ENCODE peak calls at places on chromosomes 6 and 20, in nine cellular contexts. N is aorta, F is foreskin fibroblast, Y is A549, P is heart left ventricle, S is Peyer's patch, V is H7, M is fibroblast of pulmonary artery, J is fibroblast of the aortic adventitia. R is an unnamed sample.

GRCh38 chr6:169095153-169095552 is 158.5 kb downstream of the THBS2 start:
- DNase-seq in V (no peak), F (no peak), J (no peak), Y (no peak), N (no peak), S (no peak), P (no peak), M (no peak), R (no peak)

GRCh38 chr20:64101731-64102621 is 5.4 kb downstream of the NPBWR2 start:
- DNase-seq in M (no peak), J (no peak), S (peak; percentile 77), P (no peak), Y (peak; percentile 41), V (peak; percentile 99), N (peak; percentile 56), F (no peak), R (no peak)

GRCh38 chr6:19921821-19922220 is 84.7 kb downstream of the ID4 start:
- DNase-seq in V (no peak), Y (no peak), M (no peak), S (no peak), N (no peak), F (no peak), J (no peak), P (no peak), R (no peak)

GRCh38 chr6:45718901-45719300 is 296.8 kb downstream of the CLIC5 start:
- DNase-seq in P (no peak), J (peak; percentile 60), Y (no peak), V (no peak), M (no peak), S (no peak), F (peak; percentile 44), N (no peak), R (no peak)

GRCh38 chr6:73394577-73395354 is at the start of gene DDX43:
- DNase-seq in J (peak; percentile 8), P (peak; percentile 53), N (peak; percentile 69), F (no peak), M (peak; percentile 60), Y (no peak), V (peak; percentile 65), S (peak; percentile 62), R (no peak)

GRCh38 chr20:33793011-33793931 is 17.9 kb upstream of the CHMP4B start:
- DNase-seq in Y (no peak), M (peak; percentile 51), V (peak; percentile 45), P (peak; percentile 53), S (no peak), F (no peak), J (peak; percentile 72), N (no peak), R (no peak)

GRCh38 chr20:58482416-58482815 is 32.8 kb downstream of the APCDD1L start:
- DNase-seq in Y (no peak), V (no peak), S (no peak), M (no peak), J (no peak), P (no peak), F (no peak), N (no peak), R (no peak)

GRCh38 chr6:16028966-16029365 is 99.9 kb upstream of the MYLIP start:
- DNase-seq in N (no peak), F (no peak), Y (no peak), M (no peak), P (no peak), S (no peak), J (no peak), V (no peak), R (no peak)

GRCh38 chr6:107763959-107764358 is 60.2 kb downstream of the SCML4 start:
- DNase-seq in Y (no peak), F (peak; percentile 31), M (peak; percentile 15), V (no peak), S (no peak), J (peak; percentile 41), N (no peak), P (no peak), R (peak; percentile 38)

GRCh38 chr6:93962566-93962965 is 543.2 kb upstream of the EPHA7 start:
- DNase-seq in F (no peak), Y (no peak), J (no peak), S (no peak), P (no peak), M (no peak), N (no peak), V (no peak), R (no peak)

GRCh38 chr6:138250513-138251247 is 32.4 kb upstream of the PBOV1 start:
- DNase-seq in N (peak; percentile 71), Y (no peak), J (peak; percentile 94), P (peak; percentile 13), V (no peak), S (no peak), F (peak; percentile 70), M (peak; percentile 97), R (peak; percentile 80)

GRCh38 chr6:136657629-136658028 is 107.4 kb upstream of the MAP7 start:
- DNase-seq in J (no peak), S (no peak), V (no peak), M (no peak), P (no peak), N (no peak), F (peak; percentile 83), Y (no peak), R (no peak)

DNA sequence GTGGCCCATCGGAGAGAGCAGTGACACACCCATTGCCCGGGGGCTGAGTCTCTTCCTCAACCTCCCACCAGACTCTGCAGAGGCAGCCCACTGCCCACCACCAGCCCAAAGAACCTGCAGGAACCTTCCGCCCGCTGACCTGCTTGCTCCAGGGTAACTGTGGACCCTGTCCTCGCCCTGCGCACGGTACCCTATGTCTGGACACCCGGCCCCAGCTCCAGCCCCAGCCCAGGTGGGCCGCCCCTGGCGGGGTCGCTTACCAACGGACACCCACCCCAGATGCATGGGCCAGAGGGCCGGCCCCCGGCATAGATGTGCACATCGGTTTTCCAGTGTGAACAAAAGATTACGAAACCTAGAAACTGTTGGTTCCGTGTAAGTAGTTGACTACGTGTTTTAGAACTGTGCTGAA is 118.2 kb downstream of the JPH2 start:
- DNase-seq in M (no peak), S (no peak), P (no peak), V (no peak), F (no peak), N (no peak), Y (no peak), J (no peak), R (no peak)
- H3K4me3 ChIP-seq in M (no peak overlapping the region), S (peak overlapping the region; percentile 30), P (no peak overlapping the region), V (no peak overlapping the region), F (no peak overlapping the region), N (no peak overlapping the region), Y (no peak overlapping the region), J (no peak overlapping the region), R (no peak overlapping the region)

GRCh38 chr6:39965716-39966115 is 31.5 kb upstream of the MOCS1 start:
- DNase-seq in J (no peak), F (no peak), P (no peak), Y (no peak), N (no peak), V (no peak), M (no peak), S (no peak), R (no peak)
- H3K4me3 ChIP-seq in J (no peak overlapping the region), F (no peak overlapping the region), P (no peak overlapping the region), Y (no peak overlapping the region), N (no peak overlapping the region), V (no peak overlapping the region), M (no peak overlapping the region), S (no peak overlapping the region), R (no peak overlapping the region)

GRCh38 chr20:3815703-3816315 is 4.5 kb upstream of the AP5S1 start:
- DNase-seq in P (no peak), V (peak; percentile 34), M (no peak), J (no peak), Y (no peak), N (no peak), F (no peak), S (no peak), R (no peak)
- H3K4me3 ChIP-seq in P (no peak overlapping the region), V (no peak overlapping the region), M (no peak overlapping the region), J (no peak overlapping the region), Y (no peak overlapping the region), N (no peak overlapping the region), F (no peak overlapping the region), S (no peak overlapping the region), R (no peak overlapping the region)

DNA sequence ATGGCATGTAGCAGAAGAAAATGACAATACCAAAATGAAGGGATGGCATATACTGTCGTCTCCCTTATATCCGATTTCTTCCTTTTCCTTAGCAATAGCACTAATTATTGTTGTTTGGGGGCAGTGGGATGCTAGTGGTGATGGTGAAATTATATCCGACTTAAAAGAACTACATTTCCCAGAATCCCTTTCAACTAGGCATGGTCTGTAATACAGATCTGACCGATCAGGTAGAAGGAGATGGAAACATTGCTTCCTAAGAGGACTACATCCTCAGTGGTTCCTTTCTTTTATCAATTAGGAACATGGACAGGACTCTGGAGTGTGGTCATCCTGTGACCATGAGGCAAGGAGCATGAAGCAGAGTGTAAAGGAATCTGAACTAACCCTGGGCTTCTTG is 532.6 kb downstream of the CBLN4 start:
- DNase-seq in S (no peak), J (no peak), P (no peak), N (no peak), M (no peak), V (peak; percentile 40), F (no peak), Y (no peak), R (no peak)
- H3K4me3 ChIP-seq in S (no peak overlapping the region), J (no peak overlapping the region), P (no peak overlapping the region), N (no peak overlapping the region), M (no peak overlapping the region), V (no peak overlapping the region), F (no peak overlapping the region), Y (no peak overlapping the region), R (no peak overlapping the region)